ENCODE peak calls at places on chromosomes 11 and 22, in eight cellular contexts. L, N, Y, I, K, H, X and B are unnamed samples.

GRCh38 chr11:41659990-41660389 is 200.5 kb upstream of the LRRC4C start:
- DNase-seq in L (no peak), N (peak; percentile 10), Y (no peak), I (no peak), K (no peak), H (no peak), X (no peak), B (no peak)

GRCh38 chr11:12160680-12161079 is 50.3 kb downstream of the MICAL2 start:
- DNase-seq in L (no peak), N (peak; percentile 96), Y (no peak), I (no peak), K (no peak), H (no peak), X (no peak), B (no peak)

GRCh38 chr22:17920145-17920605 is 104.2 kb downstream of the MICAL3 start:
- DNase-seq in L (peak; percentile 56), N (peak; percentile 38), Y (no peak), I (no peak), K (no peak), H (peak; percentile 50), X (no peak), B (no peak)

GRCh38 chr11:456533-456932 is 6.5 kb downstream of the PTDSS2 start:
- DNase-seq in L (peak; percentile 11), N (no peak), Y (no peak), I (no peak), K (peak; percentile 45), H (no peak), X (no peak), B (peak; percentile 68)

GRCh38 chr22:48968201-48968959 is 859.3 kb downstream of the BRD1 start:
- DNase-seq in L (no peak), N (no peak), Y (no peak), I (peak; percentile 17), K (peak; percentile 26), H (peak; percentile 23), X (no peak), B (no peak)

GRCh38 chr11:94731921-94732601 is 36.1 kb upstream of the AMOTL1 start:
- DNase-seq in L (peak; percentile 86), N (peak; percentile 54), Y (peak; percentile 24), I (no peak), K (no peak), H (no peak), X (peak; percentile 97), B (no peak)

GRCh38 chr11:12287009-12287373 is 90.4 kb upstream of the PARVA start:
- DNase-seq in L (peak; percentile 97), N (no peak), Y (peak; percentile 64), I (no peak), K (no peak), H (no peak), X (peak; percentile 95), B (no peak)

GRCh38 chr11:79547256-79547655 is 106.4 kb upstream of the TENM4 start:
- DNase-seq in L (peak; percentile 3), N (no peak), Y (no peak), I (no peak), K (no peak), H (no peak), X (no peak), B (no peak)

GRCh38 chr22:44351685-44352377 is 39.1 kb upstream of the SHISAL1 start:
- DNase-seq in L (peak; percentile 90), N (no peak), Y (no peak), I (no peak), K (no peak), H (no peak), X (peak; percentile 92), B (no peak)

GRCh38 chr11:120707663-120708062 is 196.1 kb downstream of the GRIK4 start:
- DNase-seq in L (no peak), N (no peak), Y (no peak), I (no peak), K (no peak), H (no peak), X (no peak), B (no peak)

GRCh38 chr22:24506802-24507438 is 11.8 kb downstream of the UPB1 start:
- DNase-seq in L (peak; percentile 36), N (no peak), Y (no peak), I (peak; percentile 60), K (no peak), H (peak; percentile 66), X (peak; percentile 76), B (no peak)